ENCODE peak calls at places on chromosomes 7 and 10, in four cellular contexts. E is GM23248, X is HCT116, K is PC-3. C is an unnamed sample. For H3K9me2, the result is how much of the 10 kb centered on the place peaks cover.

GRCh38 chr7:108203433-108204002 is 73.4 kb upstream of the LAMB4 start:
- DNase-seq in E (no peak), X (no peak), K (no peak), C (no peak)

GRCh38 chr10:121270906-121271305 is 327.3 kb downstream of the FGFR2 start:
- DNase-seq in E (no peak), X (no peak), K (no peak), C (no peak)

GRCh38 chr7:93856319-93856718 is 34.2 kb downstream of the TFPI2 start:
- DNase-seq in E (no peak), X (no peak), K (peak), C (no peak)

GRCh38 chr7:151598045-151598444 is 78.3 kb upstream of the RHEB start:
- DNase-seq in E (peak), X (peak), K (peak), C (no peak)

GRCh38 chr10:126373982-126374381 is 14.3 kb downstream of the ADAM12 start:
- DNase-seq in E (peak), X (no peak), K (peak), C (no peak)

GRCh38 chr10:48215148-48215982 is 59.1 kb downstream of the FRMPD2 start:
- DNase-seq in E (peak), X (peak), K (peak), C (peak)

GRCh38 chr10:5897504-5897903 is 7.5 kb downstream of the FBH1 start:
- DNase-seq in E (no peak), X (no peak), K (no peak), C (no peak)

GRCh38 chr7:84207025-84207424 is 12.4 kb upstream of the SEMA3A start:
- DNase-seq in E (no peak), X (no peak), K (no peak), C (no peak)

GRCh38 chr10:58734116-58734515 is 221.4 kb downstream of the BICC1 start:
- DNase-seq in E (peak), X (no peak), K (no peak), C (no peak)

GRCh38 chr10:1163204-1163660 is 107.0 kb downstream of the WDR37 start:
- DNase-seq in E (no peak), X (no peak), K (no peak), C (no peak)

GRCh38 chr10:78973901-78974408 is 94.8 kb upstream of the ZMIZ1 start:
- DNase-seq in E (peak), X (peak), K (peak), C (peak)

DNA sequence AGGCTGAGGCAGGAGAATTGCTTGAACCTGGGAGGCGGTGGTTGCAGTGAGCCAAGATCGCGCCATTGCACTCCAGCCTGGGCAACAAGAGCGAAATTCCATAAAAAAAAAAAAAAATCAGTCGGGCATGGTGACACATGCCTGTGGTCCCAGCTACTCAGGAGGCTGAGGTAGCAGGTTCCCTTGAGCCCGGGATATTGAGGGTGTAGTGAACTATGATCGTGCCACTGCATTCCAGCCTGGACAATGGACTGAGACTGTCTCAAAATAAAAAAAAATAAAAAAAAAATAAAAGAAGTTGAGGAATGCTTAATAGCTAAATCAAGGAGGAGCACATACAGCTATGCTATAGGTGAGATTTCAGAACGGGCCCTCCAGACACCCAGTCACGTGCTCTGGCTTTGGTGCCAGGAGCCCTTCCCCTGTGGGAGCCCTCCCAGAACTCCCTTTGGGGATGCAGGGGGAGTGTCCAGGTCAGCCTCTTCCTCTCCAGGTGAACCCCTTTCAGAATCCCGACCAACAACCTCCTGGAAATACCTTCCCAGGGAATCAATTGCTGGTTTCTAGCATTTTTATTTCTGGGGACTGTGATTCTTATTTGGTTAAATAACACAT is 42.9 kb upstream of the CTBP2 start:
- DNase-seq in E (no peak), X (no peak), K (no peak), C (no peak)
- TF ChIP-seq EZH2phosphoT487 in E (no peak), X (no peak), K (no peak), C (no peak)

DNA sequence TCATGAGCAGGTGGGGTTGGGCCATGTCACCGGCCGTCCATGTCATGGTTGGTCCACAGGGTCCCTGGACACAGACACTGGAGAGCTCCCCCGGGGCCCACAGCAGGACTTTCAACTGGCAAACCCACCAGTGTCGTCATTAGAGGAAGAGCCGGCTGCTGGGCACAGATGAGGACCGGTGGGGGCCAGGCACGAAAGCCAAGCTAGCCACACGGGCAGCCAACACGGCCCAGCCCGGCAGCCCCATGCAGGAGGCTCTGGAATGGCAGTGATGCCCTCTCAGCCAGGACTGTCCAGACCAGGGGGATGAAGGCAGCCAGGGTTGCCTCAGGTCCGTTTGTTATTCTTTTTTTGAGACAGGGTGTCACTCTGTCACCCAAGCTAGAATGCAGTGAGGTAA is 21.1 kb upstream of the UNCX start:
- DNase-seq in E (no peak), X (no peak), K (no peak), C (no peak)
- TF ChIP-seq EZH2 in E (no peak), X (no peak), K (no peak), C (no peak)

DNA sequence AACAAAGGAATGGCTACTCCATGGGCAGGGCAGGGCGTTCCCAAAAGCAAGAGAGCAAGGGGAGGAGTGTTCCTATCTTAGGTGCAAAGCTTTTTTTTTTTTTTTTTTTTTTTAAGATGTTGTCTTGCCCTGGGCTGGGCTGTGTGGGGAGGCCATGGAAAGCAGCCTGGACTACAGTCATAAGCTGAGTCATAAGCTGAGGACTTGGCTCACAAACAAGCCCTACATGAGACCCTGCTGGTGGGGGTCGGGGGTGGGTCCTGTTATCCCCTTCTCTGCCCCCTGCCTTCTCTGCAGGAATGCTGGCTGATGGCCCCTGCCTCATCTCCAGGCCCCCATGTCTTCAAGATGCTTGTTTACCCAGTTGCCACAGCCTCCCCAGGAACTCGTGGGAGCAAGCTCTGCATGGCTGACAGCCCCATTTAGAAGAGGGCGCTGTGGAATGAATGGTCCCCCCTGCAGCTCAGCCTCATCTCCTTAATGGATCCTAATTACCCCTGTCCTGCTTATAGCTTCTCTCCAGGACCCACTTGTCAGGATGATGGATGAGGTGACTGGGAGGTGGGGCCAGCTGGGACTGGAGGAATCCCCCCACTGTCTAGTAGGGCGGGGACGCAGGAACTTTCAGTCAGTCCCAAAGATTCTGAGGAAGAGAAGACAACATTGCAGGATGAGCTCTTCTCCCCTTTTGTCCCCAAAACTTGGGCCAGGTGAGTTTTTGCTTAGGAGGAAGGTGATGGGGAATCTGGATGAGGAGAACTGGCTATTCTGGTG is 340.8 kb upstream of the PODXL start:
- DNase-seq in E (peak), X (peak), K (peak), C (no peak)
- H3K9me2 ChIP-seq in E (under half), X (under half), K (under half), C (under half)

GRCh38 chr7:6510476-6511133 is 40.7 kb downstream of the GRID2IP start:
- DNase-seq in E (no peak), X (no peak), K (no peak), C (no peak)

GRCh38 chr7:6508950-6509349 is 42.3 kb downstream of the GRID2IP start:
- DNase-seq in E (no peak), X (no peak), K (no peak), C (no peak)

GRCh38 chr7:6516387-6516983 is 34.8 kb downstream of the GRID2IP start:
- DNase-seq in E (peak), X (peak), K (peak), C (peak)

GRCh38 chr7:6512892-6513291 is 38.4 kb downstream of the GRID2IP start:
- DNase-seq in E (no peak), X (no peak), K (no peak), C (no peak)

DNA sequence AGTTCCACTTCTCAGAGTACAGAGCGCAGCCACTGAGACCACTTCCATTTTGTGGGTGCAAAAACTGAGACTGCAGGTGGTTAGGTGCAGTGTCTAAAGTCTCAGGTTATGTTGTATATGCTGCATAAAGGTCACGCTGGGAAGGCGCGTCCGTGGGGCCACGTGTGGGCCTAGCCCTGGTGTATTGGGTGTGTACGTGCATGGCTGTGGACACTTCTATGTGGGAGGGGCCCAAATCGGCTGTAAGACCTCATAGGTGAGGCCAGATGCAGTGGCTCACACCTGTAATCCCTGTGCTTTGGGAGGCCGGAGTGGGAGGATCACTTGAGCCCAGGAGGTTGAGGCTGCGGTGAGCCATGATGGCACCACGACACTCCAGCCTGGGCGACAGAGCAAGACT is 37.7 kb downstream of the GRID2IP start:
- DNase-seq in E (no peak), X (no peak), K (no peak), C (no peak)
- TF ChIP-seq EZH2phosphoT487 in E (no peak), X (no peak), K (no peak), C (no peak)

GRCh38 chr7:24980695-24981543 is 941 bp upstream of the OSBPL3 start:
- DNase-seq in E (peak), X (no peak), K (peak), C (peak)
- TF ChIP-seq EZH2 in E (no peak), X (no peak), K (no peak), C (no peak)

GRCh38 chr7:131898418-131898817 is 342.0 kb upstream of the PODXL start:
- DNase-seq in E (peak), X (no peak), K (peak), C (no peak)
- H3K9me2 ChIP-seq in E (under half), X (under half), K (under half), C (under half)

DNA sequence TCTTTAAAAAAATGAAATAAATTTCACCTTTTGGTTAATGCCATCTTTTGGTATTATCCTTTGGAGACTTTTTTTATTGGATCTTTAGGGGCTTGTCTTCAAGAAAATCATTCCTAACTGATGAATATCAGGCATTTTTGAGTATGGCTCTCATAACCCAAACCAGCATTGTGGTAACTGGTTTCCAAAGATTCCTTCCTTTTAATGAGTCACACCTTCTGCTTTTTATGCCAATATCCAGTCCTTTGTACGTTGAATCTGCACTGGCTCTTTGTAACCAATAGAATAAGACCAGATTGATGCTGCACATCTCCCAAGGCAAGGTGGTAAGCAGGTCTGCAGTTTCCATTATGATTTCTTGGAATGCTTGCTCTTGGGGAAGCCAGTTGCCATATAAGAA is 89.1 kb downstream of the GPR158 start:
- DNase-seq in E (no peak), X (no peak), K (no peak), C (no peak)
- TF ChIP-seq EZH2phosphoT487 in E (no peak), X (no peak), K (no peak), C (no peak)

DNA sequence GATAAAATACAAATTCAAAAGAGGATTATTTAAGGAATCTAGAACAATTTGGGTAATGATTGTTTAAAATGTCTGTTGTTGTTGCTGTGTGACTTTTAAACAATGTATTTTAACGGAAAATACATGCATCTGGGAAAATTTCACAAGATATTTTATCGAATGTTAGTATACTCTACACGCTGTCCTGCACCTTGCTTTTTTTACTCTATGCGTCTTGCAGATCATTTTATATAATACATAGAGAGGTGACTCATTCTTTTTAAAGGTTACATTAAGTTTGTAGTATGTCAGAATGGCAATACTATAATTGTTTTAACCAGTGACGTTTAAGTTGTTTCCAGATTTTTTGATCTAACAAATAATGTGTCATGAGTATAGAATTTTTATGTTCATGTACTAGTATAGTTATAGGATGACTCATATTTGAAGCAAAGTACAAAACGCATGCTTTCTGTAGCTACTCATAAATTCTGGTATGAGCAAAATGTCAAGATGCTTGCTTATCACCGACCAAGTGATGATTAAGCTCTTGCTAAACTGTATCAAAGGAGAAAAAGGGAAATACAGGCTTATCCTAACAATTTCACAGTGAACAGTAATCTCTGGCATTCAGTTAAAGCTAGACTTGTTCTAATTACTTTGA is 4.9 kb downstream of the DKK1 start:
- DNase-seq in E (peak), X (peak), K (peak), C (peak)
- TF ChIP-seq EZH2 in E (no peak), X (no peak), K (no peak), C (no peak)